ENCODE peak calls at places on chromosomes 16 and 17, in ten cellular contexts. P, S, U, C, A, K, N, E, Y and G are unnamed samples.

GRCh38 chr16:66375451-66375850 is 9.0 kb downstream of the CDH5 start:
- DNase-seq in N (no peak), A (no peak), E (no peak), C (no peak), Y (no peak), K (no peak), P (peak), U (no peak), S (no peak), G (no peak)

GRCh38 chr16:46976550-46976949 is 3.1 kb upstream of the DNAJA2 start:
- DNase-seq in K (no peak), C (no peak), S (peak), Y (no peak), A (no peak), E (no peak), U (no peak), P (no peak), N (no peak), G (no peak)

GRCh38 chr17:2076461-2076984 is 21.6 kb downstream of the HIC1 start:
- DNase-seq in U (no peak), Y (no peak), E (no peak), N (no peak), C (no peak), K (no peak), S (no peak), A (no peak), P (no peak), G (no peak)

GRCh38 chr17:7083592-7083991 is 3.5 kb upstream of the CLEC10A start:
- DNase-seq in S (no peak), E (no peak), C (no peak), U (no peak), N (no peak), Y (no peak), K (no peak), A (no peak), P (peak), G (no peak)

GRCh38 chr17:28950017-28950751 is 1.1 kb downstream of the PHF12 start:
- DNase-seq in P (peak), C (peak), E (peak), S (peak), K (peak), A (peak), U (peak), N (peak), Y (no peak), G (peak)

GRCh38 chr17:72432143-72432604 is 311.4 kb downstream of the SOX9 start:
- DNase-seq in S (no peak), E (no peak), P (no peak), K (no peak), U (no peak), C (no peak), N (no peak), A (no peak), Y (no peak), G (no peak)

GRCh38 chr17:71407972-71408371 is 712.8 kb upstream of the SOX9 start:
- DNase-seq in U (no peak), S (no peak), P (no peak), C (no peak), K (no peak), Y (no peak), N (no peak), E (no peak), A (no peak), G (no peak)

GRCh38 chr17:76337413-76337777 is 16.3 kb downstream of the PRPSAP1 start:
- DNase-seq in Y (no peak), N (no peak), P (peak), K (no peak), C (no peak), E (no peak), A (peak), S (no peak), U (no peak), G (no peak)

GRCh38 chr16:69411064-69411985 is 13.1 kb upstream of the CYB5B start:
- DNase-seq in P (no peak), U (no peak), N (no peak), K (no peak), A (no peak), C (no peak), S (no peak), Y (no peak), E (no peak), G (no peak)